ENCODE peak calls at places on chromosomes 7 and 10, in eight cellular contexts. One of them, this sample, is unnamed.
A peak's percentile ranks its signal among the peaks of the same experiment; 100 is the strongest.

GRCh38 chr7:85454904-85455303 is 268.0 kb upstream of the SEMA3D start:
- DNase-seq in heart right ventricle: no peak
- DNase-seq in left lung: no peak
- DNase-seq in breast epithelium: no peak
- DNase-seq in CD8-positive, alpha-beta T cell: no peak
- DNase-seq in tibial artery: no peak
- DNase-seq in suprapubic skin: no peak
- DNase-seq in IMR-90: peak; percentile 23
- DNase-seq in this sample: no peak

GRCh38 chr7:20778063-20778721 is 8.5 kb downstream of the SP8 start:
- DNase-seq in heart right ventricle: peak; percentile 26
- DNase-seq in left lung: no peak
- DNase-seq in breast epithelium: no peak
- DNase-seq in CD8-positive, alpha-beta T cell: no peak
- DNase-seq in tibial artery: no peak
- DNase-seq in suprapubic skin: no peak
- DNase-seq in IMR-90: no peak
- DNase-seq in this sample: no peak

GRCh38 chr7:1966631-1967200 is 266.0 kb downstream of the MAD1L1 start:
- DNase-seq in heart right ventricle: no peak
- DNase-seq in left lung: peak; percentile 10
- DNase-seq in breast epithelium: no peak
- DNase-seq in CD8-positive, alpha-beta T cell: no peak
- DNase-seq in tibial artery: peak; percentile 17
- DNase-seq in suprapubic skin: no peak
- DNase-seq in IMR-90: no peak
- DNase-seq in this sample: no peak

GRCh38 chr7:28891192-28891872 is 66.8 kb downstream of the TRIL start:
- DNase-seq in heart right ventricle: no peak
- DNase-seq in left lung: no peak
- DNase-seq in breast epithelium: no peak
- DNase-seq in CD8-positive, alpha-beta T cell: no peak
- DNase-seq in tibial artery: no peak
- DNase-seq in suprapubic skin: no peak
- DNase-seq in IMR-90: no peak
- DNase-seq in this sample: no peak

GRCh38 chr7:157459966-157460365 is 123.2 kb downstream of the DNAJB6 start:
- DNase-seq in heart right ventricle: no peak
- DNase-seq in left lung: no peak
- DNase-seq in breast epithelium: no peak
- DNase-seq in CD8-positive, alpha-beta T cell: no peak
- DNase-seq in tibial artery: no peak
- DNase-seq in suprapubic skin: peak; percentile 43
- DNase-seq in IMR-90: no peak
- DNase-seq in this sample: peak; percentile 33

GRCh38 chr7:127245582-127245981 is 7.2 kb downstream of the GRM8 start:
- DNase-seq in heart right ventricle: no peak
- DNase-seq in left lung: no peak
- DNase-seq in breast epithelium: no peak
- DNase-seq in CD8-positive, alpha-beta T cell: no peak
- DNase-seq in tibial artery: no peak
- DNase-seq in suprapubic skin: no peak
- DNase-seq in IMR-90: no peak
- DNase-seq in this sample: no peak

GRCh38 chr10:78657622-78658165 is 411.1 kb upstream of the ZMIZ1 start:
- DNase-seq in heart right ventricle: peak; percentile 68
- DNase-seq in left lung: peak; percentile 73
- DNase-seq in breast epithelium: peak; percentile 84
- DNase-seq in CD8-positive, alpha-beta T cell: peak; percentile 70
- DNase-seq in tibial artery: peak; percentile 88
- DNase-seq in suprapubic skin: peak; percentile 83
- DNase-seq in IMR-90: peak; percentile 43
- DNase-seq in this sample: no peak

GRCh38 chr10:131211965-131212619 is 99.4 kb downstream of the TCERG1L start:
- DNase-seq in heart right ventricle: no peak
- DNase-seq in left lung: no peak
- DNase-seq in breast epithelium: no peak
- DNase-seq in CD8-positive, alpha-beta T cell: peak; percentile 23
- DNase-seq in tibial artery: no peak
- DNase-seq in suprapubic skin: peak; percentile 47
- DNase-seq in IMR-90: no peak
- DNase-seq in this sample: no peak

GRCh38 chr10:29896053-29896452 is 163.3 kb downstream of the JCAD start:
- DNase-seq in heart right ventricle: no peak
- DNase-seq in left lung: no peak
- DNase-seq in breast epithelium: no peak
- DNase-seq in CD8-positive, alpha-beta T cell: no peak
- DNase-seq in tibial artery: no peak
- DNase-seq in suprapubic skin: no peak
- DNase-seq in IMR-90: peak; percentile 59
- DNase-seq in this sample: no peak

GRCh38 chr7:157347217-157347904 is 10.6 kb downstream of the DNAJB6 start:
- DNase-seq in heart right ventricle: peak; percentile 22
- DNase-seq in left lung: no peak
- DNase-seq in breast epithelium: no peak
- DNase-seq in CD8-positive, alpha-beta T cell: no peak
- DNase-seq in tibial artery: peak; percentile 89
- DNase-seq in suprapubic skin: no peak
- DNase-seq in IMR-90: peak; percentile 85
- DNase-seq in this sample: peak; percentile 89

GRCh38 chr10:12589789-12590188 is 240.4 kb downstream of the CAMK1D start:
- DNase-seq in heart right ventricle: no peak
- DNase-seq in left lung: no peak
- DNase-seq in breast epithelium: no peak
- DNase-seq in CD8-positive, alpha-beta T cell: no peak
- DNase-seq in tibial artery: no peak
- DNase-seq in suprapubic skin: no peak
- DNase-seq in IMR-90: no peak
- DNase-seq in this sample: no peak

GRCh38 chr10:27150261-27150660 is 3.9 kb downstream of the YME1L1 start:
- DNase-seq in heart right ventricle: no peak
- DNase-seq in left lung: no peak
- DNase-seq in breast epithelium: no peak
- DNase-seq in CD8-positive, alpha-beta T cell: no peak
- DNase-seq in tibial artery: no peak
- DNase-seq in suprapubic skin: no peak
- DNase-seq in IMR-90: no peak
- DNase-seq in this sample: no peak

GRCh38 chr7:54560183-54560582 is 18.0 kb downstream of the VSTM2A start:
- DNase-seq in heart right ventricle: no peak
- DNase-seq in left lung: no peak
- DNase-seq in breast epithelium: no peak
- DNase-seq in CD8-positive, alpha-beta T cell: no peak
- DNase-seq in tibial artery: no peak
- DNase-seq in suprapubic skin: no peak
- DNase-seq in IMR-90: no peak
- DNase-seq in this sample: no peak

GRCh38 chr7:18320971-18321567 is 174.5 kb upstream of the HDAC9 start:
- DNase-seq in heart right ventricle: no peak
- DNase-seq in left lung: no peak
- DNase-seq in breast epithelium: no peak
- DNase-seq in CD8-positive, alpha-beta T cell: no peak
- DNase-seq in tibial artery: no peak
- DNase-seq in suprapubic skin: no peak
- DNase-seq in IMR-90: peak; percentile 58
- DNase-seq in this sample: no peak

GRCh38 chr7:111038185-111038584 is 52.7 kb upstream of the LRRN3 start:
- DNase-seq in heart right ventricle: no peak
- DNase-seq in left lung: no peak
- DNase-seq in breast epithelium: no peak
- DNase-seq in CD8-positive, alpha-beta T cell: no peak
- DNase-seq in tibial artery: no peak
- DNase-seq in suprapubic skin: no peak
- DNase-seq in IMR-90: no peak
- DNase-seq in this sample: no peak

GRCh38 chr10:132226586-132227405 is 40.0 kb downstream of the DPYSL4 start:
- DNase-seq in heart right ventricle: peak; percentile 7
- DNase-seq in left lung: no peak
- DNase-seq in breast epithelium: no peak
- DNase-seq in CD8-positive, alpha-beta T cell: no peak
- DNase-seq in tibial artery: no peak
- DNase-seq in suprapubic skin: no peak
- DNase-seq in IMR-90: no peak
- DNase-seq in this sample: no peak

GRCh38 chr10:101060036-101060950 is 1.5 kb upstream of the KAZALD1 start:
- DNase-seq in heart right ventricle: peak; percentile 93
- DNase-seq in left lung: peak; percentile 95
- DNase-seq in breast epithelium: peak; percentile 91
- DNase-seq in CD8-positive, alpha-beta T cell: peak; percentile 96
- DNase-seq in tibial artery: peak; percentile 97
- DNase-seq in suprapubic skin: peak; percentile 95
- DNase-seq in IMR-90: peak; percentile 95
- DNase-seq in this sample: peak; percentile 82

GRCh38 chr7:83941300-83941699 is 253.3 kb downstream of the SEMA3A start:
- DNase-seq in heart right ventricle: no peak
- DNase-seq in left lung: no peak
- DNase-seq in breast epithelium: no peak
- DNase-seq in CD8-positive, alpha-beta T cell: no peak
- DNase-seq in tibial artery: no peak
- DNase-seq in suprapubic skin: no peak
- DNase-seq in IMR-90: no peak
- DNase-seq in this sample: no peak

DNA sequence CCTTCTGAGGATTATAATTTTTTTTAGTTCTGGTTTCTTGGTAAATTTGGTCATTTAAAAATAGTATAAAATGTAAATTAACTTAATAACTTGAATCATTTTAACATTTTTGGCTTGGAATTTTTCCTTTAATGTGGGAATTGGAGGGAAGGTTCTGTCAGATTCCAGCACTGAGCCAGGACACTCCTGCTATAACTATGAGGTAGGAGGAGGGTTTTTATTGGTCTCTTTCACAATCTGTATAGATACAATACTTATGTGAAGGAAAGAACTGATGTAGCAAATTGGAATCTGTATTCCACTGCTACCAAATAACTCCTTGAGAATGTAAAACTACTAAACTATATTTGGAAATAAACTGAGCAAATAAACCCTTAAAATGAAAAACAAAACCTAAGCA is 3.2 kb downstream of the PRKG1 start:
- DNase-seq in heart right ventricle: no peak
- DNase-seq in left lung: no peak
- DNase-seq in breast epithelium: no peak
- DNase-seq in CD8-positive, alpha-beta T cell: no peak
- DNase-seq in tibial artery: no peak
- DNase-seq in suprapubic skin: no peak
- DNase-seq in IMR-90: no peak
- DNase-seq in this sample: no peak
- H3K4me1 ChIP-seq in heart right ventricle: peaks cover 20% of the 10 kb centered on the region
- H3K4me1 ChIP-seq in left lung: no peaks in the 10 kb centered on the region
- H3K4me1 ChIP-seq in breast epithelium: no peaks in the 10 kb centered on the region
- H3K4me1 ChIP-seq in CD8-positive, alpha-beta T cell: peaks cover 8% of the 10 kb centered on the region
- H3K4me1 ChIP-seq in tibial artery: peaks cover 18% of the 10 kb centered on the region
- H3K4me1 ChIP-seq in suprapubic skin: peaks cover 20% of the 10 kb centered on the region
- H3K4me1 ChIP-seq in IMR-90: peaks cover 6% of the 10 kb centered on the region
- H3K4me1 ChIP-seq in this sample: peaks cover 3% of the 10 kb centered on the region

GRCh38 chr7:101059620-101059942 is 25.7 kb upstream of the TRIM56 start:
- DNase-seq in heart right ventricle: no peak
- DNase-seq in left lung: no peak
- DNase-seq in breast epithelium: no peak
- DNase-seq in CD8-positive, alpha-beta T cell: no peak
- DNase-seq in tibial artery: no peak
- DNase-seq in suprapubic skin: no peak
- DNase-seq in IMR-90: no peak
- DNase-seq in this sample: no peak

GRCh38 chr7:101060992-101061391 is 24.3 kb upstream of the TRIM56 start:
- DNase-seq in heart right ventricle: no peak
- DNase-seq in left lung: no peak
- DNase-seq in breast epithelium: no peak
- DNase-seq in CD8-positive, alpha-beta T cell: no peak
- DNase-seq in tibial artery: no peak
- DNase-seq in suprapubic skin: no peak
- DNase-seq in IMR-90: no peak
- DNase-seq in this sample: no peak

GRCh38 chr7:101058355-101058754 is 26.9 kb upstream of the TRIM56 start:
- DNase-seq in heart right ventricle: peak; percentile 74
- DNase-seq in left lung: peak; percentile 45
- DNase-seq in breast epithelium: peak; percentile 68
- DNase-seq in CD8-positive, alpha-beta T cell: peak; percentile 66
- DNase-seq in tibial artery: no peak
- DNase-seq in suprapubic skin: no peak
- DNase-seq in IMR-90: peak; percentile 50
- DNase-seq in this sample: no peak
- H3K27me3 ChIP-seq in heart right ventricle: no peaks in the 10 kb centered on the region
- H3K27me3 ChIP-seq in left lung: peaks cover 79% of the 10 kb centered on the region
- H3K27me3 ChIP-seq in breast epithelium: peaks cover 22% of the 10 kb centered on the region
- H3K27me3 ChIP-seq in CD8-positive, alpha-beta T cell: no peaks in the 10 kb centered on the region
- H3K27me3 ChIP-seq in tibial artery: peaks cover 47% of the 10 kb centered on the region
- H3K27me3 ChIP-seq in suprapubic skin: peaks cover 56% of the 10 kb centered on the region
- H3K27me3 ChIP-seq in IMR-90: peaks cover 25% of the 10 kb centered on the region
- H3K27me3 ChIP-seq in this sample: no peaks in the 10 kb centered on the region

GRCh38 chr7:91644251-91644650 is 236.3 kb downstream of the MTERF1 start:
- DNase-seq in heart right ventricle: no peak
- DNase-seq in left lung: no peak
- DNase-seq in breast epithelium: no peak
- DNase-seq in CD8-positive, alpha-beta T cell: no peak
- DNase-seq in tibial artery: no peak
- DNase-seq in suprapubic skin: no peak
- DNase-seq in IMR-90: no peak
- DNase-seq in this sample: no peak

DNA sequence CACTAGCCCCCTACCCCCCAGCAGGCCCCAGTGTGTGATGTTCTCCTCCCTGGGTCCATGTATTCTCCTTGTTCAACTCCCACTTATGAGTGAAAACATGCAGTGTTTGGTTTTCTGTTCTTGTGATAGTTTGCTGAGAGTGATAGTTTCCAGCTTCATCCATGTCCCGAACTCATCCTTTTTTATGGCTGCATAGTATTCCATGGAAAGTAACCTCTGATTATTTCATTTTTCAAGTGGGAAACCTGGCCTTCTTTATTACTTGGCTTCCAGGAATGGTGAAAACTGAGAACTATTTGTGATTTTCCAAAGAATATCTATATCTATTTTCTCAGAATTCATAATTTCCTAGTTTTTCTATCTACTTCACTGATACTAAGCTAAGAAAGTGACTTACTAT is 235.0 kb downstream of the MTERF1 start:
- DNase-seq in heart right ventricle: no peak
- DNase-seq in left lung: no peak
- DNase-seq in breast epithelium: no peak
- DNase-seq in CD8-positive, alpha-beta T cell: no peak
- DNase-seq in tibial artery: no peak
- DNase-seq in suprapubic skin: no peak
- DNase-seq in IMR-90: no peak
- DNase-seq in this sample: no peak
- H3K4me1 ChIP-seq in heart right ventricle: no peaks in the 10 kb centered on the region
- H3K4me1 ChIP-seq in left lung: no peaks in the 10 kb centered on the region
- H3K4me1 ChIP-seq in breast epithelium: no peaks in the 10 kb centered on the region
- H3K4me1 ChIP-seq in CD8-positive, alpha-beta T cell: no peaks in the 10 kb centered on the region
- H3K4me1 ChIP-seq in tibial artery: no peaks in the 10 kb centered on the region
- H3K4me1 ChIP-seq in suprapubic skin: no peaks in the 10 kb centered on the region
- H3K4me1 ChIP-seq in IMR-90: no peaks in the 10 kb centered on the region
- H3K4me1 ChIP-seq in this sample: no peaks in the 10 kb centered on the region

DNA sequence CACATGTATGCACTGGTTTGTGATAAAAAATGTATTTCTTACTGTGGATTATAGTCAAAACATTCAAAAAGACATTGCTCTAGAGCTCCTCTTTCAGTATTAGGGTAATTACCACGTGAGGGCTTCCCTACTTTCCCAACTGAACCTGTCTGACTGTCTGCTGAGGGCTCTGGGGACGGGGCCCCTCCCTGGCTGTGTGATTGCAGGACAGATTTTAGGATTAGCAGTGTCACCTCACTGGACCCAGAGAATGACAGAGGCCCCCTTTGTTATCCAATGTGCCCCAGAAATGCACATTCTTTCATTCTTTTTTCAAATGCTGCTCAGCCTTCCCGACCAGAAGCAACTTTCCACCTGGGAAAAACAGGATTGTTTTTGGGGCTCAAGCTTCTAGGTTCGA is 43.6 kb upstream of the MXI1 start:
- DNase-seq in heart right ventricle: no peak
- DNase-seq in left lung: no peak
- DNase-seq in breast epithelium: no peak
- DNase-seq in CD8-positive, alpha-beta T cell: peak; percentile 41
- DNase-seq in tibial artery: no peak
- DNase-seq in suprapubic skin: peak; percentile 16
- DNase-seq in IMR-90: no peak
- DNase-seq in this sample: no peak
- H3K27me3 ChIP-seq in heart right ventricle: peaks cover 4% of the 10 kb centered on the region
- H3K27me3 ChIP-seq in left lung: peaks cover 48% of the 10 kb centered on the region
- H3K27me3 ChIP-seq in breast epithelium: peaks cover 8% of the 10 kb centered on the region
- H3K27me3 ChIP-seq in CD8-positive, alpha-beta T cell: peaks cover 44% of the 10 kb centered on the region
- H3K27me3 ChIP-seq in tibial artery: peaks cover 62% of the 10 kb centered on the region
- H3K27me3 ChIP-seq in suprapubic skin: peaks cover 40% of the 10 kb centered on the region
- H3K27me3 ChIP-seq in IMR-90: peaks cover 58% of the 10 kb centered on the region
- H3K27me3 ChIP-seq in this sample: no peaks in the 10 kb centered on the region